ENCODE peak calls at places on chromosomes 6 and 20, in four cellular contexts. S is pancreas, W is mammary epithelial cell, O is ovary. L is an unnamed sample. For H3K27me3, the result is how much of the 10 kb centered on the place peaks cover.

GRCh38 chr20:49534314-49534713 is 33.6 kb downstream of the PTGIS start:
- DNase-seq in S (peak), W (peak), O (peak), L (no peak)

GRCh38 chr6:43455034-43455747 is at the start of gene DLK2:
- DNase-seq in S (no peak), W (no peak), O (no peak), L (no peak)

GRCh38 chr6:56671651-56672461 is 29.2 kb upstream of the DST start:
- DNase-seq in S (no peak), W (no peak), O (peak), L (peak)

GRCh38 chr6:11427827-11428245 is 109.7 kb upstream of the TMEM170B start:
- DNase-seq in S (no peak), W (no peak), O (no peak), L (no peak)

GRCh38 chr6:34601706-34602105 is 45.6 kb upstream of the SPDEF start:
- DNase-seq in S (no peak), W (no peak), O (no peak), L (peak)

GRCh38 chr6:79648315-79648714 is 17.2 kb downstream of the SH3BGRL2 start:
- DNase-seq in S (no peak), W (no peak), O (no peak), L (no peak)

GRCh38 chr6:166830185-166830890 is 126.0 kb downstream of the RNASET2 start:
- DNase-seq in S (no peak), W (no peak), O (no peak), L (no peak)

GRCh38 chr6:71608646-71609045 is 277.7 kb upstream of the RIMS1 start:
- DNase-seq in S (no peak), W (peak), O (no peak), L (no peak)

GRCh38 chr6:118876814-118877213 is 17.1 kb upstream of the ASF1A start:
- DNase-seq in S (no peak), W (no peak), O (no peak), L (no peak)

GRCh38 chr6:130365166-130366010 is 429 bp upstream of the TMEM200A start:
- DNase-seq in S (peak), W (peak), O (peak), L (peak)

GRCh38 chr6:45563902-45564301 is 186.2 kb upstream of the SUPT3H start:
- DNase-seq in S (no peak), W (no peak), O (no peak), L (no peak)

GRCh38 chr6:146886587-146887446 is 288.0 kb downstream of the ADGB start:
- DNase-seq in S (no peak), W (no peak), O (no peak), L (no peak)

GRCh38 chr20:6492396-6493055 is 275.0 kb upstream of the BMP2 start:
- DNase-seq in S (no peak), W (peak), O (no peak), L (no peak)

GRCh38 chr20:20665200-20665599 is 47.2 kb downstream of the RALGAPA2 start:
- DNase-seq in S (no peak), W (no peak), O (no peak), L (no peak)

GRCh38 chr20:20666359-20666758 is 46.1 kb downstream of the RALGAPA2 start:
- DNase-seq in S (no peak), W (no peak), O (no peak), L (no peak)

GRCh38 chr20:20665933-20666332 is 46.5 kb downstream of the RALGAPA2 start:
- DNase-seq in S (no peak), W (no peak), O (no peak), L (no peak)

GRCh38 chr20:20664795-20665194 is 47.6 kb downstream of the RALGAPA2 start:
- DNase-seq in S (peak), W (no peak), O (no peak), L (no peak)

DNA sequence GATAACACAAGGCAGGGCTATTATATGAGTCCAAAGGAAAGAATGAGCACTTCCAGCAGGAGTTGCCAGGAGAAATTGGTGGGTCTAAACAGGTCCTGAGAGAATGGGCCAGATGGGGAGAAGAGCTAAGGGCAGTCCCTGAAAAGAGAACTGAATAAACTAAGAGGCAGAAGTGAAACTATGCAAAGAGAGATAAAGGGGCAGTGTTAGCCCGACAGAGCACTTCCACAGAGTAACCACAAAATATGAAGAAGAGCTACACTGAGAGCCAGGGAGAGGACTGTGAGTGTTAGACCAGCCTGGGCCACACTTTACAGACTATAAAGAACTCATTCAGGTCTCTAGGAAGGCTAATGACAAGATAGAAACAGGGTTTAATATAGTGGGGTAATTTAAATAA is 43.8 kb downstream of the RALGAPA2 start:
- DNase-seq in S (no peak), W (no peak), O (no peak), L (no peak)
- TF ChIP-seq CTCF in S (no peak), W (no peak), O (no peak), L (no peak)

GRCh38 chr20:2801459-2801728 is 967 bp upstream of the CPXM1 start:
- DNase-seq in S (peak), W (no peak), O (no peak), L (no peak)
- H3K27me3 ChIP-seq in S (under half), W (under half), O (under half), L (under half)

GRCh38 chr20:12311102-12311865 is 393.6 kb downstream of the BTBD3 start:
- DNase-seq in S (no peak), W (no peak), O (no peak), L (no peak)

GRCh38 chr20:12316794-12317193 is 399.1 kb downstream of the BTBD3 start:
- DNase-seq in S (no peak), W (no peak), O (no peak), L (no peak)

GRCh38 chr20:12318043-12318442 is 400.4 kb downstream of the BTBD3 start:
- DNase-seq in S (no peak), W (no peak), O (no peak), L (no peak)

DNA sequence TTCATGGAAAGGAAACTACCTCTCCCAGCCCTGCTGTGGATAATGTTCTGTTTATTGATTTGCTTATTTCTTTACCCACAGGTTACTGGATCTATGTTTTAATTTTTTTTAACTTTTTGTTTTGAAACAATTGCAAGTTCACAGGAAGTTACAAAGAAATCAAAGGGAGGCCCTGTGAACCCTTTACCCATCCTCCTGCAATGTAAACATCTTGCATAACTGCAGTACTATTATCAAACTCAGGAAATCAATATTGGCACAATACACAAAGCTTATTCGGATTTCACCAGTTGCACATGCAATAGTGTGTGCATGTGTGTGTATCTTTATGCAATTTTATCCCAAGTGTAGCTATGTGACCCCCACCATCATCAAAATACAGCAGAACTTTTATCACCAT is 398.0 kb downstream of the BTBD3 start:
- DNase-seq in S (no peak), W (no peak), O (no peak), L (no peak)
- H3K27ac ChIP-seq in S (no peak), W (no peak), O (no peak), L (no peak)

DNA sequence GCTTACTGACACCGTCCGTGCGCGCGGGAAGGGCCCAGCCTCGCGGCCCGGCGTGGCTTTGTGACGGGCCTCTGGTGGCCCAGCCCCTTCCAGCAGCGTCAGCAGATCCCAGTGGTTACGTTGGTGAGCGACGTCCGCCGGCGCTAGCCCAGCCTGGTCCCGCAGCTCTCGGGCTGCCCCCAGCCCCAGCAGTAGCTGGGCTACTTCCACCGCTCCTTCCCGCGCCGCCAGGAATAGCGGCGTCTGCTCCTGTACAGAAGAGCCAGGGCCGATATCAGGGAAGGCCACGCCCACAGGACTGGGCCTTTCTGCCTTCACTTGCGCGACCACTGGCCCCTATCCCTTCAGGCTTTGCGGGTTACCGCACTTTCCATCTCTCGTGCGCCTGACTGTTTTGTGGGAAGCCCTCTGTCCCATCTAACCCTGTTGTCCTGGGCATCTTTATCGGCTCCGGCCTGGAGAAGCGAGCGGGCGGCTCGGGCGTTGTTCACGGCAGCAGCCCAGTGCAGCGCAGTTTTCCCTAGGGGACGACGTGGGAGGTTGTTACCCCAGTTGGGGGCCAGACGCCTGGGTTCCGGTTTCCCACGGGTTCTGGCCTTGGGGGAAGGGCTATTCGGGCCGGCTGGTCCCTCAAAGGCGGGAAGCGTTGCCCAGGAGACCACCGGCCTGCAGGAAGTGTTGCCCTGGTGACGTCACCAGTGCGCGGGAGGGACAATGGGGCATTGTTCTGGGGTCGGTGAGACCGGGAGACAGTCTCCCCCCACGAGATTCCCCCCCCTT is 3.6 kb upstream of the GPSM3 start:
- DNase-seq in S (peak), W (peak), O (peak), L (peak)
- TF ChIP-seq CTCF in S (no peak), W (no peak), O (no peak), L (no peak)

GRCh38 chr20:37915800-37916570 is 13.1 kb downstream of the VSTM2L start:
- DNase-seq in S (no peak), W (no peak), O (no peak), L (no peak)

GRCh38 chr20:37913563-37914366 is 10.8 kb downstream of the VSTM2L start:
- DNase-seq in S (no peak), W (no peak), O (no peak), L (no peak)

GRCh38 chr20:37915434-37915787 is 12.5 kb downstream of the VSTM2L start:
- DNase-seq in S (no peak), W (no peak), O (no peak), L (no peak)

GRCh38 chr20:37914367-37914671 is 11.4 kb downstream of the VSTM2L start:
- DNase-seq in S (no peak), W (no peak), O (no peak), L (no peak)

GRCh38 chr20:37914672-37915433 is 11.9 kb downstream of the VSTM2L start:
- DNase-seq in S (no peak), W (no peak), O (no peak), L (no peak)
- H3K27me3 ChIP-seq in S (under half), W (under half), O (under half), L (half or more)

L was measured in psoas muscle.